ENCODE peak calls at places on chromosomes 6 and 20, in six cellular contexts. One of them, this sample, is unnamed.

GRCh38 chr20:63398744-63399514 is 37.8 kb upstream of the CHRNA4 start:
- ATAC-seq in pancreas: no peak
- ATAC-seq in upper lobe of left lung: no peak
- ATAC-seq in activated naive CD4-positive, alpha-beta T cell treated with anti-CD3 and anti-CD28 coated beads, Interleukin-2, amount 50 U/mL, for 72 hours: no peak
- ATAC-seq in CD4-positive, alpha-beta T cell: no peak
- ATAC-seq in T-cell: no peak
- ATAC-seq in this sample: no peak

GRCh38 chr20:46423882-46424482 is 17.6 kb upstream of the ELMO2 start:
- ATAC-seq in pancreas: no peak
- ATAC-seq in upper lobe of left lung: no peak
- ATAC-seq in activated naive CD4-positive, alpha-beta T cell treated with anti-CD3 and anti-CD28 coated beads, Interleukin-2, amount 50 U/mL, for 72 hours: no peak
- ATAC-seq in CD4-positive, alpha-beta T cell: no peak
- ATAC-seq in T-cell: no peak
- ATAC-seq in this sample: peak

GRCh38 chr20:61263084-61263695 is 11.1 kb downstream of the CDH4 start:
- ATAC-seq in pancreas: peak
- ATAC-seq in upper lobe of left lung: no peak
- ATAC-seq in activated naive CD4-positive, alpha-beta T cell treated with anti-CD3 and anti-CD28 coated beads, Interleukin-2, amount 50 U/mL, for 72 hours: no peak
- ATAC-seq in CD4-positive, alpha-beta T cell: no peak
- ATAC-seq in T-cell: no peak
- ATAC-seq in this sample: no peak

GRCh38 chr20:40317156-40317790 is 371.8 kb downstream of the MAFB start:
- ATAC-seq in pancreas: no peak
- ATAC-seq in upper lobe of left lung: no peak
- ATAC-seq in activated naive CD4-positive, alpha-beta T cell treated with anti-CD3 and anti-CD28 coated beads, Interleukin-2, amount 50 U/mL, for 72 hours: no peak
- ATAC-seq in CD4-positive, alpha-beta T cell: no peak
- ATAC-seq in T-cell: no peak
- ATAC-seq in this sample: peak

GRCh38 chr6:137723273-137724017 is 143.6 kb upstream of the TNFAIP3 start:
- ATAC-seq in pancreas: peak
- ATAC-seq in upper lobe of left lung: no peak
- ATAC-seq in activated naive CD4-positive, alpha-beta T cell treated with anti-CD3 and anti-CD28 coated beads, Interleukin-2, amount 50 U/mL, for 72 hours: no peak
- ATAC-seq in CD4-positive, alpha-beta T cell: no peak
- ATAC-seq in T-cell: no peak
- ATAC-seq in this sample: no peak

GRCh38 chr6:52953911-52954839 is 40.9 kb downstream of the GSTA4 start:
- ATAC-seq in pancreas: no peak
- ATAC-seq in upper lobe of left lung: no peak
- ATAC-seq in activated naive CD4-positive, alpha-beta T cell treated with anti-CD3 and anti-CD28 coated beads, Interleukin-2, amount 50 U/mL, for 72 hours: peak
- ATAC-seq in CD4-positive, alpha-beta T cell: no peak
- ATAC-seq in T-cell: no peak
- ATAC-seq in this sample: no peak

GRCh38 chr6:72626126-72626525 is 4.3 kb downstream of the KCNQ5 start:
- ATAC-seq in pancreas: no peak
- ATAC-seq in upper lobe of left lung: no peak
- ATAC-seq in activated naive CD4-positive, alpha-beta T cell treated with anti-CD3 and anti-CD28 coated beads, Interleukin-2, amount 50 U/mL, for 72 hours: peak
- ATAC-seq in CD4-positive, alpha-beta T cell: no peak
- ATAC-seq in T-cell: no peak
- ATAC-seq in this sample: no peak

GRCh38 chr6:30042914-30043313 is 18.2 kb upstream of the POLR1H start:
- ATAC-seq in pancreas: no peak
- ATAC-seq in upper lobe of left lung: no peak
- ATAC-seq in activated naive CD4-positive, alpha-beta T cell treated with anti-CD3 and anti-CD28 coated beads, Interleukin-2, amount 50 U/mL, for 72 hours: no peak
- ATAC-seq in CD4-positive, alpha-beta T cell: no peak
- ATAC-seq in T-cell: no peak
- ATAC-seq in this sample: no peak

GRCh38 chr6:123635567-123635966 is 1.2 kb downstream of the TRDN start:
- ATAC-seq in pancreas: no peak
- ATAC-seq in upper lobe of left lung: no peak
- ATAC-seq in activated naive CD4-positive, alpha-beta T cell treated with anti-CD3 and anti-CD28 coated beads, Interleukin-2, amount 50 U/mL, for 72 hours: no peak
- ATAC-seq in CD4-positive, alpha-beta T cell: no peak
- ATAC-seq in T-cell: no peak
- ATAC-seq in this sample: no peak

GRCh38 chr6:156508923-156509322 is 268.3 kb upstream of the ARID1B start:
- ATAC-seq in pancreas: no peak
- ATAC-seq in upper lobe of left lung: no peak
- ATAC-seq in activated naive CD4-positive, alpha-beta T cell treated with anti-CD3 and anti-CD28 coated beads, Interleukin-2, amount 50 U/mL, for 72 hours: peak
- ATAC-seq in CD4-positive, alpha-beta T cell: no peak
- ATAC-seq in T-cell: no peak
- ATAC-seq in this sample: no peak

GRCh38 chr20:58438970-58439808 is 50.2 kb downstream of the VAPB start:
- ATAC-seq in pancreas: no peak
- ATAC-seq in upper lobe of left lung: no peak
- ATAC-seq in activated naive CD4-positive, alpha-beta T cell treated with anti-CD3 and anti-CD28 coated beads, Interleukin-2, amount 50 U/mL, for 72 hours: no peak
- ATAC-seq in CD4-positive, alpha-beta T cell: no peak
- ATAC-seq in T-cell: no peak
- ATAC-seq in this sample: no peak